ENCODE peak calls at places on chromosomes 13 and 19, in four cellular contexts. One of them, this sample, is unnamed.
A peak's percentile ranks its signal among the peaks of the same experiment; 100 is the strongest.

GRCh38 chr19:33621065-33621785 is 528 bp upstream of the CHST8 start:
- DNase-seq in upper lobe of left lung: peak; percentile 81
- DNase-seq in GM23338: peak; percentile 61
- DNase-seq in H1: no peak
- DNase-seq in this sample: no peak

GRCh38 chr13:92590503-92590908 is 636.1 kb upstream of the GPC6 start:
- DNase-seq in upper lobe of left lung: no peak
- DNase-seq in H1: no peak
- DNase-seq in GM23338: no peak
- DNase-seq in this sample: no peak

GRCh38 chr19:57465680-57466381 is 8.9 kb upstream of the VN1R1 start:
- DNase-seq in GM23338: peak; percentile 82
- DNase-seq in upper lobe of left lung: no peak
- DNase-seq in H1: no peak
- DNase-seq in this sample: no peak

GRCh38 chr13:46168341-46168740 is 13.6 kb downstream of the LCP1 start:
- DNase-seq in upper lobe of left lung: peak; percentile 24
- DNase-seq in H1: no peak
- DNase-seq in GM23338: no peak
- DNase-seq in this sample: no peak

GRCh38 chr19:52028780-52029123 is 573 bp upstream of the ZNF614 start:
- DNase-seq in upper lobe of left lung: no peak
- DNase-seq in H1: no peak
- DNase-seq in GM23338: no peak
- DNase-seq in this sample: no peak

GRCh38 chr13:26653310-26653709 is 95.8 kb downstream of the WASF3 start:
- DNase-seq in H1: no peak
- DNase-seq in GM23338: no peak
- DNase-seq in upper lobe of left lung: no peak
- DNase-seq in this sample: no peak

GRCh38 chr19:55620951-55621672 is 3.3 kb downstream of the ZNF784 start:
- DNase-seq in upper lobe of left lung: no peak
- DNase-seq in GM23338: no peak
- DNase-seq in H1: no peak
- DNase-seq in this sample: no peak

GRCh38 chr13:113453962-113454361 is 674 bp upstream of the ADPRHL1 start:
- DNase-seq in H1: no peak
- DNase-seq in GM23338: no peak
- DNase-seq in upper lobe of left lung: no peak
- DNase-seq in this sample: no peak

GRCh38 chr13:42985312-42986175 is 6.5 kb downstream of the EPSTI1 start:
- DNase-seq in GM23338: no peak
- DNase-seq in upper lobe of left lung: no peak
- DNase-seq in H1: no peak
- DNase-seq in this sample: no peak

GRCh38 chr13:26721251-26721939 is 39.2 kb downstream of the GPR12 start:
- DNase-seq in GM23338: no peak
- DNase-seq in upper lobe of left lung: no peak
- DNase-seq in H1: no peak
- DNase-seq in this sample: no peak

GRCh38 chr13:90414691-90415596 is 932.5 kb upstream of the MIR17HG start:
- DNase-seq in GM23338: peak; percentile 19
- DNase-seq in upper lobe of left lung: no peak
- DNase-seq in H1: no peak
- DNase-seq in this sample: no peak

GRCh38 chr13:58994077-58994476 is 1169.7 kb downstream of the DIAPH3 start:
- DNase-seq in GM23338: no peak
- DNase-seq in upper lobe of left lung: no peak
- DNase-seq in H1: no peak
- DNase-seq in this sample: no peak

GRCh38 chr13:67140006-67140405 is 90.1 kb downstream of the PCDH9 start:
- DNase-seq in GM23338: no peak
- DNase-seq in H1: no peak
- DNase-seq in upper lobe of left lung: no peak
- DNase-seq in this sample: no peak

GRCh38 chr13:37621811-37622361 is 23.3 kb upstream of the POSTN start:
- DNase-seq in upper lobe of left lung: no peak
- DNase-seq in GM23338: no peak
- DNase-seq in H1: no peak
- DNase-seq in this sample: no peak

GRCh38 chr13:51071493-51071892 is 39.6 kb downstream of the C13orf42 start:
- DNase-seq in H1: no peak
- DNase-seq in GM23338: peak; percentile 31
- DNase-seq in upper lobe of left lung: no peak
- DNase-seq in this sample: no peak

GRCh38 chr13:37934339-37935191 is 65.0 kb upstream of the TRPC4 start:
- DNase-seq in GM23338: peak; percentile 44
- DNase-seq in upper lobe of left lung: peak; percentile 47
- DNase-seq in H1: no peak
- DNase-seq in this sample: no peak

GRCh38 chr13:31824705-31825512 is 85.6 kb downstream of the RXFP2 start:
- DNase-seq in upper lobe of left lung: no peak
- DNase-seq in H1: no peak
- DNase-seq in GM23338: no peak
- DNase-seq in this sample: no peak

GRCh38 chr19:17206736-17207581 is 8.2 kb upstream of the USE1 start:
- DNase-seq in H1: no peak
- DNase-seq in upper lobe of left lung: no peak
- DNase-seq in GM23338: no peak
- DNase-seq in this sample: no peak

GRCh38 chr19:4519172-4519496 is 848 bp upstream of the PLIN4 start:
- DNase-seq in GM23338: no peak
- DNase-seq in upper lobe of left lung: no peak
- DNase-seq in H1: no peak
- DNase-seq in this sample: no peak

GRCh38 chr19:7549749-7550148 is 14.2 kb downstream of the PNPLA6 start:
- DNase-seq in H1: no peak
- DNase-seq in upper lobe of left lung: no peak
- DNase-seq in GM23338: no peak
- DNase-seq in this sample: no peak

GRCh38 chr13:113366031-113366588 is 2.2 kb upstream of the GRTP1 start:
- DNase-seq in upper lobe of left lung: peak; percentile 68
- DNase-seq in H1: no peak
- DNase-seq in GM23338: no peak
- DNase-seq in this sample: peak; percentile 71

GRCh38 chr19:22619932-22620331 is 14.2 kb upstream of the ZNF492 start:
- DNase-seq in upper lobe of left lung: no peak
- DNase-seq in GM23338: no peak
- DNase-seq in H1: no peak
- DNase-seq in this sample: peak; percentile 65

GRCh38 chr19:1037553-1038115 is 2.3 kb upstream of the ABCA7 start:
- DNase-seq in H1: no peak
- DNase-seq in GM23338: no peak
- DNase-seq in upper lobe of left lung: peak; percentile 83
- DNase-seq in this sample: no peak

GRCh38 chr19:56108447-56109195 is 12.5 kb downstream of the ZNF787 start:
- DNase-seq in upper lobe of left lung: no peak
- DNase-seq in GM23338: no peak
- DNase-seq in H1: no peak
- DNase-seq in this sample: no peak

GRCh38 chr13:96426160-96426559 is 336.3 kb downstream of the HS6ST3 start:
- DNase-seq in upper lobe of left lung: no peak
- DNase-seq in H1: no peak
- DNase-seq in GM23338: no peak
- DNase-seq in this sample: no peak

GRCh38 chr13:33637978-33638743 is 179.8 kb upstream of the RFC3 start:
- DNase-seq in H1: no peak
- DNase-seq in GM23338: peak; percentile 30
- DNase-seq in upper lobe of left lung: no peak
- DNase-seq in this sample: no peak

GRCh38 chr13:73040968-73041580 is 17.7 kb upstream of the KLF5 start:
- DNase-seq in upper lobe of left lung: no peak
- DNase-seq in H1: no peak
- DNase-seq in GM23338: no peak
- DNase-seq in this sample: no peak

GRCh38 chr19:13819242-13819641 is 24.0 kb downstream of the ZSWIM4 start:
- DNase-seq in upper lobe of left lung: peak; percentile 73
- DNase-seq in H1: no peak
- DNase-seq in GM23338: no peak
- DNase-seq in this sample: no peak

GRCh38 chr13:86562876-86563275 is 763.7 kb upstream of the SLITRK6 start:
- DNase-seq in H1: no peak
- DNase-seq in GM23338: no peak
- DNase-seq in upper lobe of left lung: no peak
- DNase-seq in this sample: no peak

GRCh38 chr13:94987869-94988268 is 275.5 kb upstream of the SOX21 start:
- DNase-seq in H1: no peak
- DNase-seq in upper lobe of left lung: no peak
- DNase-seq in GM23338: no peak
- DNase-seq in this sample: no peak

GRCh38 chr13:108903613-108904012 is 274.2 kb downstream of the MYO16 start:
- DNase-seq in upper lobe of left lung: no peak
- DNase-seq in GM23338: no peak
- DNase-seq in H1: no peak
- DNase-seq in this sample: no peak

GRCh38 chr19:51327066-51327985 is 14.6 kb downstream of the VSIG10L start:
- DNase-seq in H1: peak; percentile 38
- DNase-seq in GM23338: peak; percentile 92
- DNase-seq in upper lobe of left lung: peak; percentile 89
- DNase-seq in this sample: peak; percentile 67

GRCh38 chr13:40470665-40471064 is 195.8 kb downstream of the FOXO1 start:
- DNase-seq in H1: no peak
- DNase-seq in upper lobe of left lung: no peak
- DNase-seq in GM23338: no peak
- DNase-seq in this sample: no peak

GRCh38 chr13:110265341-110265681 is 41.6 kb downstream of the COL4A1 start:
- DNase-seq in H1: no peak
- DNase-seq in GM23338: no peak
- DNase-seq in upper lobe of left lung: no peak
- DNase-seq in this sample: no peak

GRCh38 chr13:110265682-110266430 is 41.1 kb downstream of the COL4A1 start:
- DNase-seq in H1: no peak
- DNase-seq in upper lobe of left lung: peak; percentile 81
- DNase-seq in GM23338: no peak
- DNase-seq in this sample: no peak

GRCh38 chr13:110268061-110268460 is 38.9 kb downstream of the COL4A1 start:
- DNase-seq in GM23338: no peak
- DNase-seq in upper lobe of left lung: no peak
- DNase-seq in H1: no peak
- DNase-seq in this sample: no peak

GRCh38 chr13:110266431-110266809 is 40.5 kb downstream of the COL4A1 start:
- DNase-seq in upper lobe of left lung: no peak
- DNase-seq in GM23338: no peak
- DNase-seq in H1: no peak
- DNase-seq in this sample: no peak

GRCh38 chr13:110266983-110267382 is 40.0 kb downstream of the COL4A1 start:
- DNase-seq in H1: no peak
- DNase-seq in upper lobe of left lung: no peak
- DNase-seq in GM23338: peak; percentile 60
- DNase-seq in this sample: no peak
- TF ChIP-seq POLR2AphosphoS5 in H1: no peak
- TF ChIP-seq POLR2AphosphoS5 in upper lobe of left lung: no peak
- TF ChIP-seq POLR2AphosphoS5 in GM23338: no peak
- TF ChIP-seq POLR2AphosphoS5 in this sample: no peak

DNA sequence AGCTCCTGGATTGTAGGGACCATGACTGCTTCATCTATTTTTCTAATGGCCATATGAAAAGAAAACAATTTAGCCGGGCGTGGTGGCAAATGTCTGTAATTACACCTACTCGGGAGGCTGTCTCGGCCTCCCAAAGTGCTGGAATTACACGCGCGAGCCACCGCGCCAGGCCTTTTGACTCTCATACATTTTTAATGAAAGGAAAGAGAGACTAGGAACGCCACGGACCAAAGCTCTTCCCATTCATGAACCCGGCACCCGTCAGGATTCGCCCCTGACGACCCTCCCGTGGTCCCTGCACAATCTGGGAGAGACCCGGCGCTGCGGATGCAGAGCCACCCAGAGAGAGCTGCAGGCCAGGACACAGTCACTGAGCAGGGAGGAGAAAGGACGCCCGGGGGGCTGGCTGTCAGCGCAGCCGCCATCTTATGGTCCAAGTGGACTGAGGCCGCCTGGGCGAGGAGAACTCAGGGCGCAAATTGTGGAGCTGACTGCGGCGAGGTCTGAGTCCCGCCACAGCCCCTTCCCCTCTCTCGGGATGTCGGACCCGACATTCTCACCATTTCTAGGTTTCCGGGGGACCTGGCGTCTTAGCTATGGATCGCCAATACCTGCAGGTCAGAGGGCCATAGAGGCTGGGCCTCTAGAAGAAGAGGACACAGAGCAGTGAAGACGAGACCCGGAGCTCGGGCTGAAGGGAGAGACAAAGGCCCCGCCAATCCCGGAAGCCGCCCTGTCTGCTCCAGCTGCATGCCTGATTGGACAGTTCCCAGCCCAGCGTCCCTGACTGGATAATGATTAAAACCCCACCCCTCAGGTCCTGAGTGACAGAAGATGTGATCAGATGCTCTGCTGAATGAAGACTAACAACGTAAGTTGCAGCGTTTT is at the start of gene ZNF681:
- DNase-seq in H1: peak; percentile 46
- DNase-seq in upper lobe of left lung: peak; percentile 82
- DNase-seq in GM23338: peak; percentile 97
- DNase-seq in this sample: peak; percentile 95
- TF ChIP-seq POLR2AphosphoS5 in H1: peak; percentile 44
- TF ChIP-seq POLR2AphosphoS5 in upper lobe of left lung: peak; percentile 76
- TF ChIP-seq POLR2AphosphoS5 in GM23338: peak; percentile 89
- TF ChIP-seq POLR2AphosphoS5 in this sample: no peak

DNA sequence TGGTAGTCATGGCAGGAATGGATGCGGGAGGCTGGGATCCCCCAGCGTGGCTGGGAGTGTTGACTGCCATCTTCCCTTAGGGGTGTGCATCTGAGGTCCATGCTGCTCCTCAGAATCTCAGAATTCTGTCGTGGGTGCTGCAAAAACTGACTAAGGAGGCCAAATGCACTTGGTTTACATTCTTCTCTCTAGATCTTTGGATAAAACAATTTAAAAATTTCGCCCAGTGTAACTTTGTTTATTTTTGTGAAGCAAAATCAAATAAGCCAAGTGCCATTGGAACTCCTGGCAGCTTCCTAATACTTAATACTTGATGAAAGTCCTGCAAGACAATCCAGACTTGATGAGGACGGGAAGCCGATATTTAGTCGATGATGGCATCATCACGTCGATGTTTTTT is 27.8 kb upstream of the TM9SF2 start:
- DNase-seq in H1: no peak
- DNase-seq in upper lobe of left lung: no peak
- DNase-seq in GM23338: no peak
- DNase-seq in this sample: no peak
- TF ChIP-seq POLR2AphosphoS5 in H1: no peak
- TF ChIP-seq POLR2AphosphoS5 in upper lobe of left lung: no peak
- TF ChIP-seq POLR2AphosphoS5 in GM23338: no peak
- TF ChIP-seq POLR2AphosphoS5 in this sample: no peak

GRCh38 chr13:39419068-39419467 is 183.9 kb downstream of the LHFPL6 start:
- DNase-seq in GM23338: no peak
- DNase-seq in upper lobe of left lung: no peak
- DNase-seq in H1: no peak
- DNase-seq in this sample: no peak

GRCh38 chr13:39419866-39420265 is 183.1 kb downstream of the LHFPL6 start:
- DNase-seq in GM23338: no peak
- DNase-seq in H1: no peak
- DNase-seq in upper lobe of left lung: no peak
- DNase-seq in this sample: no peak

GRCh38 chr13:39417131-39417530 is 185.9 kb downstream of the LHFPL6 start:
- DNase-seq in upper lobe of left lung: no peak
- DNase-seq in GM23338: peak; percentile 77
- DNase-seq in H1: no peak
- DNase-seq in this sample: no peak

GRCh38 chr13:39418424-39418823 is 184.6 kb downstream of the LHFPL6 start:
- DNase-seq in H1: no peak
- DNase-seq in GM23338: no peak
- DNase-seq in upper lobe of left lung: no peak
- DNase-seq in this sample: no peak

GRCh38 chr13:39417643-39418042 is 185.3 kb downstream of the LHFPL6 start:
- DNase-seq in GM23338: peak; percentile 52
- DNase-seq in H1: peak; percentile 47
- DNase-seq in upper lobe of left lung: peak; percentile 53
- DNase-seq in this sample: no peak
- TF ChIP-seq POLR2AphosphoS5 in GM23338: no peak
- TF ChIP-seq POLR2AphosphoS5 in H1: no peak
- TF ChIP-seq POLR2AphosphoS5 in upper lobe of left lung: no peak
- TF ChIP-seq POLR2AphosphoS5 in this sample: no peak